ENCODE peak calls at places on chromosomes 12 and 14, in six cellular contexts. F, E, D, G, R and K are unnamed samples.

GRCh38 chr12:54858562-54858961 is 4.2 kb downstream of the MUCL1 start:
- DNase-seq in F (no peak), E (no peak), D (no peak), G (no peak), R (no peak), K (no peak)

GRCh38 chr14:68113328-68113930 is 293.9 kb downstream of the RAD51B start:
- DNase-seq in F (no peak), E (no peak), D (no peak), G (no peak), R (no peak), K (no peak)

GRCh38 chr14:78509516-78509915 is 339.3 kb downstream of the NRXN3 start:
- DNase-seq in F (no peak), E (no peak), D (no peak), G (no peak), R (no peak), K (no peak)

GRCh38 chr12:130179191-130179590 is 16.9 kb downstream of the FZD10 start:
- DNase-seq in F (no peak), E (no peak), D (no peak), G (no peak), R (no peak), K (no peak)

GRCh38 chr12:60830381-60830780 is 1234.6 kb downstream of the SLC16A7 start:
- DNase-seq in F (no peak), E (no peak), D (no peak), G (no peak), R (no peak), K (no peak)

GRCh38 chr14:104551851-104552737 is 27.5 kb upstream of the C14orf180 start:
- DNase-seq in F (no peak), E (no peak), D (no peak), G (no peak), R (no peak), K (peak; percentile 59)

GRCh38 chr12:116736962-116737773 is 701 bp downstream of the SPRING1 start:
- DNase-seq in F (peak; percentile 10), E (no peak), D (no peak), G (no peak), R (no peak), K (peak; percentile 38)

GRCh38 chr14:22313172-22313801 is 275.7 kb downstream of the DAD1 start:
- DNase-seq in F (no peak), E (no peak), D (no peak), G (no peak), R (no peak), K (no peak)

GRCh38 chr12:52969828-52970569 is 21.1 kb downstream of the KRT18 start:
- DNase-seq in F (no peak), E (no peak), D (no peak), G (no peak), R (no peak), K (peak; percentile 82)